ENCODE peak calls at places on chromosomes 3 and 15, in ten cellular contexts. Y is brain microvascular endothelial cell, I is GM23338, U is hepatocyte, R is ascending aorta, B is ovary, V is IMR-90, L is gastrocnemius medialis, H is HCT116, D is PC-3. F is an unnamed sample.

GRCh38 chr3:126056681-126057546 is 27.0 kb downstream of the SLC41A3 start:
- DNase-seq in Y (no peak), I (no peak), U (peak), R (peak), B (peak), V (peak), L (peak), H (no peak), D (no peak), F (no peak)

GRCh38 chr15:45548753-45549520 is 26.4 kb upstream of the SLC30A4 start:
- DNase-seq in Y (no peak), I (peak), U (no peak), R (no peak), B (no peak), V (no peak), L (no peak), H (no peak), D (no peak), F (no peak)

GRCh38 chr15:73317651-73318462 is 50.9 kb downstream of the HCN4 start:
- DNase-seq in Y (no peak), I (no peak), U (no peak), R (peak), B (peak), V (no peak), L (peak), H (no peak), D (no peak), F (no peak)

GRCh38 chr3:128698211-128699011 is 27.6 kb upstream of the RAB7A start:
- DNase-seq in Y (no peak), I (peak), U (peak), R (no peak), B (peak), V (no peak), L (peak), H (no peak), D (peak), F (peak)

GRCh38 chr3:183033746-183034145 is 53.4 kb upstream of the DCUN1D1 start:
- DNase-seq in Y (no peak), I (no peak), U (no peak), R (no peak), B (no peak), V (peak), L (no peak), H (no peak), D (no peak), F (no peak)

GRCh38 chr3:195030791-195031321 is 240.1 kb downstream of the XXYLT1 start:
- DNase-seq in Y (peak), I (no peak), U (peak), R (peak), B (no peak), V (peak), L (no peak), H (no peak), D (peak), F (no peak)

GRCh38 chr3:19213608-19214220 is 65.4 kb downstream of the KCNH8 start:
- DNase-seq in Y (no peak), I (peak), U (no peak), R (no peak), B (no peak), V (no peak), L (no peak), H (no peak), D (peak), F (no peak)

GRCh38 chr3:141875374-141875892 is 1.0 kb upstream of the ATP1B3 start:
- DNase-seq in Y (peak), I (peak), U (peak), R (peak), B (peak), V (peak), L (peak), H (peak), D (peak), F (peak)

GRCh38 chr3:191774485-191774884 is 313.5 kb downstream of the PYDC2 start:
- DNase-seq in Y (no peak), I (no peak), U (peak), R (no peak), B (no peak), V (no peak), L (no peak), H (peak), D (peak), F (no peak)

GRCh38 chr3:69998759-69999158 is 774 bp upstream of the SAMMSON start:
- DNase-seq in Y (no peak), I (peak), U (no peak), R (no peak), B (no peak), V (no peak), L (no peak), H (no peak), D (no peak), F (no peak)

GRCh38 chr3:107216711-107217110 is 160.5 kb upstream of the CCDC54 start:
- DNase-seq in Y (peak), I (no peak), U (peak), R (no peak), B (peak), V (peak), L (no peak), H (no peak), D (peak), F (no peak)

GRCh38 chr3:155979746-155980145 is 109.3 kb downstream of the GMPS start:
- DNase-seq in Y (peak), I (no peak), U (no peak), R (no peak), B (no peak), V (peak), L (no peak), H (no peak), D (no peak), F (no peak)

GRCh38 chr15:33028495-33028894 is 166.0 kb downstream of the FMN1 start:
- DNase-seq in Y (no peak), I (no peak), U (no peak), R (no peak), B (no peak), V (peak), L (no peak), H (no peak), D (no peak), F (no peak)

GRCh38 chr3:76661527-76662250 is 378.2 kb upstream of the ROBO2 start:
- DNase-seq in Y (no peak), I (peak), U (no peak), R (no peak), B (no peak), V (no peak), L (no peak), H (no peak), D (no peak), F (no peak)

GRCh38 chr3:69085543-69086132 is 901 bp downstream of the ARL6IP5 start:
- DNase-seq in Y (no peak), I (no peak), U (peak), R (no peak), B (no peak), V (no peak), L (peak), H (no peak), D (no peak), F (peak)

GRCh38 chr15:34753236-34753894 is 1.4 kb downstream of the GJD2 start:
- DNase-seq in Y (peak), I (peak), U (peak), R (no peak), B (no peak), V (peak), L (no peak), H (no peak), D (peak), F (no peak)

GRCh38 chr15:36371509-36371908 is 207.9 kb upstream of the CDIN1 start:
- DNase-seq in Y (no peak), I (no peak), U (no peak), R (no peak), B (no peak), V (peak), L (no peak), H (peak), D (peak), F (no peak)

GRCh38 chr3:73576995-73577394 is 47.7 kb downstream of the PDZRN3 start:
- DNase-seq in Y (peak), I (no peak), U (no peak), R (no peak), B (no peak), V (peak), L (no peak), H (no peak), D (no peak), F (no peak)
- H3K27ac ChIP-seq in Y (peak), I (no peak), U (no peak), R (no peak), B (no peak), V (no peak), L (no peak), H (no peak), D (no peak), F (no peak)

DNA sequence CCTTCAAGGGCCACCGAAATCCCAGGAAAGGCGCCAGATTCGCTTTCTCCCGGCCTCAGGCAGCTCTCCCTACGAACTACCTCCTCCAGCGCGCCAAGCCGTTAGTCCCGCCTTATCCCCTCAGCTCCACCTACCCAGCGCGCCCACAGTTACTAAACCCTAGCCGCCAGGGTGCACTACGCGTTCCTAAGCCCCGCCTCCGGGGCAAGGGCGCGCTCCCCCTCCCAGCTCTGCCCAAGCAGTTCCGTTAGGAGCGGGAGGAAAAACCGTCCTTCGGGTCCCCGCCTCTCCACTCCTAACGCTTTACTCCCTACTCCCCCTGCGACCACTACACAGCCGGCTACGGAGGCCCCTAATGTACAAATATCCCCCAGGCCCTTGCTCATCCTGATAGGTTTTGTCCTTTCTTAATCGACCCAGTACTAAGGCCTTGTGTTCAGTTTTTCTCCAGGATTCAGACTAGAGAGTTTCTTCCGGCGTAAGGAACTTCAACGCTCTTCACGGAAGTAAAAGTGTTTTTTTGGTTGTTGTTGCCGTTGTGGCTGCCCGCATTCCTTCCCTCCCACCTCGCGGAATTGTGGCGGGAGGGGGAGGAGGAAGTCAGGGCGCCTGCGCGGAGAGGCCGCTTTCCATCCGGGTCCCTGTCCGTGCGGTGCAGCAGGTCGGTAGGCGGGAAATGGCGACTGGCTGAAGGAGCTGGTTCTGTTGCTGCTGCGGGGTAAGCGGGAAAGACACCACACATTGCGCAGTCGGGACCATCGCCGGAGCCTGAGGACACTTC is at the start of gene CTDSPL2:
- DNase-seq in Y (peak), I (peak), U (peak), R (peak), B (peak), V (peak), L (peak), H (peak), D (peak), F (peak)
- TF ChIP-seq CTCF in Y (peak), I (peak), U (peak), R (no peak), B (no peak), V (peak), L (peak), H (peak), D (peak), F (peak)

GRCh38 chr3:58574682-58575081 is 2.5 kb downstream of the FAM107A start:
- DNase-seq in Y (no peak), I (no peak), U (no peak), R (no peak), B (no peak), V (no peak), L (no peak), H (no peak), D (no peak), F (no peak)

GRCh38 chr3:58576716-58577115 is 475 bp downstream of the FAM107A start:
- DNase-seq in Y (no peak), I (no peak), U (no peak), R (no peak), B (no peak), V (no peak), L (no peak), H (no peak), D (no peak), F (no peak)

GRCh38 chr3:58578873-58579272 is 1.7 kb upstream of the FAM107A start:
- DNase-seq in Y (no peak), I (no peak), U (no peak), R (no peak), B (no peak), V (no peak), L (no peak), H (no peak), D (no peak), F (no peak)

GRCh38 chr3:58575986-58576652 is 1.1 kb downstream of the FAM107A start:
- DNase-seq in Y (no peak), I (no peak), U (no peak), R (no peak), B (no peak), V (no peak), L (no peak), H (no peak), D (no peak), F (no peak)

GRCh38 chr3:58577269-58577821 is at the start of gene FAM107A:
- DNase-seq in Y (peak), I (peak), U (no peak), R (peak), B (peak), V (peak), L (peak), H (no peak), D (peak), F (no peak)
- H3K27ac ChIP-seq in Y (no peak), I (no peak), U (no peak), R (peak), B (no peak), V (no peak), L (peak), H (no peak), D (no peak), F (no peak)

GRCh38 chr3:143771939-143772338 is 76.3 kb downstream of the SLC9A9 start:
- DNase-seq in Y (no peak), I (no peak), U (no peak), R (no peak), B (no peak), V (no peak), L (no peak), H (no peak), D (no peak), F (no peak)

GRCh38 chr3:143771258-143771657 is 77.0 kb downstream of the SLC9A9 start:
- DNase-seq in Y (no peak), I (no peak), U (no peak), R (no peak), B (no peak), V (no peak), L (no peak), H (no peak), D (no peak), F (no peak)

GRCh38 chr3:143769663-143770062 is 78.6 kb downstream of the SLC9A9 start:
- DNase-seq in Y (peak), I (no peak), U (peak), R (no peak), B (no peak), V (peak), L (no peak), H (no peak), D (no peak), F (no peak)

DNA sequence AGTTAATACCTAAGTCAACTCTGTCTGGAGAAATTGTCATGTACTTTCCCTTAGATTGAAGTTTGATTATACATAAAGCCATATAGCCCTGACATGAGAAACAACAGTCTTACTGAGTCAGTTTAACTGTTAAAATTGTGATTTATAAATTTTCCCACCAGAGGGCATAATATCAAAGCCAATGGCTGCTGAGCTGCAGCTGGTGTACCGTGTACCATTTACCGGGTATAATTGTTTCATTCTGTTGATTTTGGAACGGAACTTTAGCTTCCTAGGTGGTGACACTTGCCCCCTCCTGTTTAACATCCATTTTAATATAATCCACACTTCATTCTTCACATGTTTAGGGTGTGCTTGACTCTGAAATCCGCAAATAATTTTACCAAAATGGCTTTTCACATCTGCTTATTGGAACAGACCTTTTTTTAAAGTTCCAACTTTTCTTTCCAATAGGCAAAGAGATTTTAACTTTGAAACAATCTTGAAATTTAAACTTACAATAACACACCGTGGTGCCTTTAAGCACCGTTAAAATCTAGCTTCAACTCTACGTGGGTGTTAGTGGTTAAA is 72.8 kb downstream of the SLC9A9 start:
- DNase-seq in Y (peak), I (peak), U (peak), R (no peak), B (no peak), V (peak), L (no peak), H (peak), D (peak), F (no peak)
- TF ChIP-seq CTCF in Y (peak), I (peak), U (peak), R (no peak), B (peak), V (peak), L (peak), H (peak), D (peak), F (peak)